ENCODE peak calls at places on chromosomes 6 and 20, in nine cellular contexts. I, X, E, J, N, G, Z, A and T are unnamed samples.

GRCh38 chr6:159830481-159831372 is 30.7 kb downstream of the PNLDC1 start:
- DNase-seq in I (no peak), X (no peak), E (no peak), J (no peak), N (no peak), G (no peak), Z (no peak), A (no peak), T (no peak)

GRCh38 chr20:6067765-6068318 is 14.0 kb upstream of the LRRN4 start:
- DNase-seq in I (no peak), X (no peak), E (no peak), J (peak; percentile 36), N (no peak), G (no peak), Z (no peak), A (no peak), T (no peak)

GRCh38 chr20:39778847-39779641 is 816.9 kb downstream of the DHX35 start:
- DNase-seq in I (no peak), X (no peak), E (no peak), J (peak; percentile 26), N (no peak), G (no peak), Z (no peak), A (no peak), T (no peak)

GRCh38 chr6:17225767-17226166 is 55.4 kb upstream of the RBM24 start:
- DNase-seq in I (no peak), X (no peak), E (no peak), J (no peak), N (no peak), G (no peak), Z (no peak), A (no peak), T (no peak)

GRCh38 chr20:32152421-32153155 is 43.1 kb downstream of the TM9SF4 start:
- DNase-seq in I (no peak), X (no peak), E (no peak), J (no peak), N (peak; percentile 41), G (no peak), Z (no peak), A (no peak), T (no peak)

GRCh38 chr6:159168536-159169192 is 536 bp upstream of the FNDC1 start:
- DNase-seq in I (peak; percentile 38), X (no peak), E (no peak), J (peak; percentile 58), N (no peak), G (peak; percentile 48), Z (no peak), A (no peak), T (no peak)

GRCh38 chr6:150549577-150550184 is 50.0 kb upstream of the PLEKHG1 start:
- DNase-seq in I (no peak), X (no peak), E (no peak), J (no peak), N (no peak), G (no peak), Z (no peak), A (no peak), T (no peak)

GRCh38 chr20:45611054-45611453 is 18.5 kb upstream of the WFDC10A start:
- DNase-seq in I (peak; percentile 42), X (no peak), E (no peak), J (no peak), N (no peak), G (no peak), Z (peak; percentile 39), A (no peak), T (no peak)

GRCh38 chr20:13255356-13255755 is 34.3 kb downstream of the ISM1 start:
- DNase-seq in I (no peak), X (no peak), E (no peak), J (no peak), N (no peak), G (no peak), Z (no peak), A (no peak), T (no peak)

DNA sequence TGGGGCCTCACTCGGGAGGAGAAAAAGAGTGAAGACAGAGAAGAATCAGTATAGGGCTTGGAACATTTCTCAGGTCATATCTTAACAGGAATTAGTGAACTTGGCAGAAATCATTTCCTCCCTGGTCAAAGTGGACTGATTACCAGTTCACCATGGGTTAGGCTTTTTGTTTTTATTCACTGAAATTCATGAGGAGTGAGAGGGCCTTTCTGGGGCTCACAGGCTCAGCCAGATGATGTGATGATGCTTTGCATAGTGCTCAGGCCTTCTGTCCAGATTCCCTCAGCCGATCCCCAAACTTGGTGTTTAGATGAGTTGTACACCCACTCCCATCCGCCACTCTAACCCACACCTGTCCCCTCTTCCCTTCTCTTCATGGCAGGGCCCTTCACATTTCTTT is 32.5 kb downstream of the SRSF3 start:
- DNase-seq in I (no peak), X (no peak), E (no peak), J (no peak), N (peak; percentile 36), G (no peak), Z (no peak), A (no peak), T (no peak)
- TF ChIP-seq POLR2A in I (no peak), X (no peak), E (no peak), J (no peak), N (no peak), G (no peak), Z (no peak), A (no peak), T (no peak)

GRCh38 chr20:1323256-1323655 is 5.7 kb downstream of the SDCBP2 start:
- DNase-seq in I (no peak), X (no peak), E (no peak), J (no peak), N (no peak), G (no peak), Z (no peak), A (no peak), T (no peak)
- TF ChIP-seq POLR2A in I (no peak), X (no peak), E (no peak), J (no peak), N (no peak), G (no peak), Z (no peak), A (no peak), T (no peak)

DNA sequence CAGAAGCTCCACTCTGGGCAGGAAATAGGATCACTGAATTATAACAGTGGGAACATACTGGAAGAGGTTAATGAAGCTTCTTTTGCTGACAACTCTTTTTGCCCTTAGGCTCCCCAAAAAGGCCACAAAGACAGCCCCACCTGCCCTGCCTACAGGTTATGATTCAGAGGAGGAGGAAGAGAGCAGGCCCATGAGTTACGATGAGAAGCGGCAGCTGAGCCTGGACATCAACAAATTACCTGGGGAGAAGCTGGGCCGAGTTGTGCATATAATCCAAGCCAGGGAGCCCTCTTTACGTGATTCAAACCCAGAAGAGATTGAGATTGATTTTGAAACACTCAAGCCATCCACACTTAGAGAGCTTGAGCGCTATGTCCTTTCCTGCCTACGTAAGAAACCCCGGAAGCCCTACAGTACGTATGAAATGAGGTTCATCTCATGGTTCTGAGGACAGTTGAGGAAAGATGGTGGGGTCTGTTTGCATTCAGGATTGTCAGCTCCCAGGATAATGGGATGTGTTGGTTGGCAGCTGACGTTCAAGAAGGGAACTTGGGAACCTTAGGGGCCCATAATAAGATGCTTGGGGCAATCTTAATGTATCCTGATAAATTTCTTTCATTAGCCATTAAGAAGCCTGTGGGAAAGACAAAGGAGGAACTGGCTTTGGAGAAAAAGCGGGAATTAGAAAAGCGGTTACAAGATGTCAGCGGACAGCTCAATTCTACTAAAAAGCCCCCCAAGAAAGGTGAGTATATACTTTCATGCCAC is 11.5 kb downstream of the BRD2 start:
- DNase-seq in I (no peak), X (no peak), E (no peak), J (no peak), N (no peak), G (no peak), Z (no peak), A (no peak), T (no peak)
- TF ChIP-seq POLR2A in I (peak; percentile 64), X (no peak), E (no peak), J (no peak), N (no peak), G (no peak), Z (no peak), A (no peak), T (no peak)

DNA sequence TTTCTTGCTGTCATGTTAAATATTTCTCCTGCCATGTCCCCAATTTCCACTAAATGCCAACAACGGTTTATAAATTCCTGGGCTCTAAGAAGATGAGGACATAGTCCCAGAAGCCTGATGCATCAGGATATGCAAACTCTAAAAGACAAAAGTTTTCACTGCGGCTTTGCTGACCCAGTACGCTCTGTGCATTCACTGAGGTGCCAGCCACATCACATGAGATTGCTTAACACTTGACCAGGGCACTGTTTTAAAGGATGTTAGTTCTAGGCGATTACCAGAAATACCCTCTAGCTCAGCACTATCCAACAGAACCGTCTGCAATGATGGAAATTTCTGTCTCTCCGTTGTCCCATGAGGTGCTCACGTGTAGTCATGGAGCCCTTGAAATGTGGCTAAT is 19.9 kb upstream of the ADTRP start:
- DNase-seq in I (no peak), X (no peak), E (no peak), J (no peak), N (no peak), G (no peak), Z (no peak), A (no peak), T (no peak)
- TF ChIP-seq POLR2A in I (no peak), X (no peak), E (no peak), J (no peak), N (no peak), G (no peak), Z (no peak), A (no peak), T (no peak)

DNA sequence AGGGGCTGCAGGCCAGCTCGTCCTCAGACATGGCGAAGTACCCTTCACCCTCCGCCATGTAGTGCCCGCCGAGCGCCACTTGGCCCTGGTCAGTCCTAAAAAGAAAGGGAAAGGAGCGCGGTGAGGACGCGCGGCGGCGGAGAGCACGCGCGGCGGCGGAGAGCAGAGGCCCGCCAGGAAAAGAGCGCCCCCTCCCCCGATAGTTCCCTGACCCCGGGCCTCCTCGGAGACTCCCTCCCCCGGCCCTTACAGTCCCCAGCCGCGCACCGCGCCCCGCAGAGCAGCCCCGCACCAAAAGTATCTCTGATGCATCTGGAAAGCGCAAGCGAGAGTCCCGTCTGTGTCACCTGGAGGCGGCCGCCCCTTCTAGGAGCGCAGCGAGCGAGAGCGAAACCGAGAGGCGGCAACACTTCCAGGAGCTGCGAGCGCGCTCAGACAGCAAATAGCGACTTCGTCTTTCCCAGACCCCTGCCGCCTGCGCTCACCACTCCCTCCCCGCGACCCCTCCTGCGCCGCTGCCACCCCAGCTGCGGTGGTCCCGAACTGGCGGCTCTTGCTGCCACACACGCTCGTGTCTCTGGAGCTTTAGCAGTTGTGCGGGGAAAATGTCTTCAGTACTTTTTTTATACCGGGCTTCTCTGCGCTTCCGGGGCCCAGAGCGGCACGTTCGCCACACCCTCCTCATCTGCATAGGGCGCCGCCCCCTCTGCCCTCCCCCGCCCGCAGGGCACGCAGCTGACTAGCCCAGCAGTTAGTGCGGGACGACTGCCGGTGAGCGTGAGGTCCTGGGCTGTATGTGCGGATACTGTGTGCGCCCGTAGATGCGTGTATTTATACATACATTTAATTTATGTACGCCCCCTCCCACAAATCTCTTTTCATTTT is at the start of gene TENT5A:
- DNase-seq in I (peak; percentile 88), X (peak; percentile 63), E (peak; percentile 94), J (peak; percentile 96), N (peak; percentile 97), G (peak; percentile 79), Z (peak; percentile 75), A (peak; percentile 91), T (peak; percentile 95)
- TF ChIP-seq POLR2A in I (peak; percentile 72), X (no peak), E (peak; percentile 47), J (peak; percentile 97), N (peak; percentile 77), G (peak; percentile 29), Z (peak; percentile 45), A (peak; percentile 82), T (peak; percentile 63)